ENCODE peak calls at places on chromosomes 12 and 14, in seven cellular contexts. Y, V, N, O, C, K and R are unnamed samples.

GRCh38 chr14:96583605-96584041 is 81.4 kb downstream of the PAPOLA start:
- DNase-seq in Y (no peak), V (no peak), N (no peak), O (no peak), C (no peak), K (no peak), R (no peak)

GRCh38 chr14:97944380-97944779 is 1147.2 kb downstream of the VRK1 start:
- DNase-seq in Y (no peak), V (no peak), N (no peak), O (no peak), C (no peak), K (no peak), R (no peak)

GRCh38 chr12:102763016-102763415 is 154.0 kb downstream of the PAH start:
- DNase-seq in Y (no peak), V (no peak), N (no peak), O (no peak), C (no peak), K (no peak), R (no peak)

GRCh38 chr12:22640851-22641250 is 15.9 kb downstream of the ETNK1 start:
- DNase-seq in Y (no peak), V (no peak), N (no peak), O (no peak), C (no peak), K (no peak), R (no peak)

GRCh38 chr12:11174022-11174421 is 3.0 kb downstream of the SMIM10L1 start:
- DNase-seq in Y (no peak), V (no peak), N (no peak), O (no peak), C (no peak), K (no peak), R (no peak)

GRCh38 chr14:31961881-31962280 is 115.2 kb upstream of the ARHGAP5 start:
- DNase-seq in Y (no peak), V (no peak), N (no peak), O (no peak), C (no peak), K (no peak), R (no peak)

GRCh38 chr14:101209594-101209993 is 306.1 kb upstream of the RTL1 start:
- DNase-seq in Y (no peak), V (peak; percentile 6), N (no peak), O (no peak), C (no peak), K (no peak), R (no peak)

GRCh38 chr12:29148065-29148957 is 767 bp upstream of the FAR2 start:
- DNase-seq in Y (no peak), V (no peak), N (no peak), O (peak; percentile 44), C (no peak), K (peak; percentile 7), R (no peak)

GRCh38 chr12:108387771-108388170 is 48.7 kb upstream of the CMKLR1 start:
- DNase-seq in Y (no peak), V (no peak), N (no peak), O (no peak), C (no peak), K (no peak), R (no peak)